ENCODE peak calls at places on chromosomes 13 and 19, in six cellular contexts. One of them, this sample, is unnamed.

GRCh38 chr19:35348909-35349611 is 1.4 kb downstream of the FFAR1 start:
- DNase-seq in PC-3: no peak
- DNase-seq in choroid plexus epithelial cell: no peak
- DNase-seq in lung: no peak
- DNase-seq in cardiac muscle cell: no peak
- DNase-seq in thoracic aorta: no peak
- DNase-seq in this sample: no peak

GRCh38 chr13:102597029-102598015 is 536 bp downstream of the TPP2 start:
- DNase-seq in thoracic aorta: no peak
- DNase-seq in choroid plexus epithelial cell: peak
- DNase-seq in PC-3: peak
- DNase-seq in cardiac muscle cell: peak
- DNase-seq in lung: no peak
- DNase-seq in this sample: no peak

GRCh38 chr13:33485247-33485646 is 199.7 kb upstream of the STARD13 start:
- DNase-seq in cardiac muscle cell: no peak
- DNase-seq in thoracic aorta: no peak
- DNase-seq in lung: no peak
- DNase-seq in PC-3: no peak
- DNase-seq in choroid plexus epithelial cell: no peak
- DNase-seq in this sample: no peak

GRCh38 chr19:12364391-12365093 is 941 bp downstream of the ZNF442 start:
- DNase-seq in PC-3: no peak
- DNase-seq in thoracic aorta: no peak
- DNase-seq in lung: peak
- DNase-seq in cardiac muscle cell: peak
- DNase-seq in choroid plexus epithelial cell: peak
- DNase-seq in this sample: no peak

GRCh38 chr13:99600318-99600717 is 99.0 kb downstream of the TM9SF2 start:
- DNase-seq in lung: no peak
- DNase-seq in thoracic aorta: no peak
- DNase-seq in PC-3: no peak
- DNase-seq in cardiac muscle cell: peak
- DNase-seq in choroid plexus epithelial cell: no peak
- DNase-seq in this sample: no peak

GRCh38 chr19:7272856-7273578 is 21.2 kb downstream of the INSR start:
- DNase-seq in cardiac muscle cell: no peak
- DNase-seq in lung: no peak
- DNase-seq in choroid plexus epithelial cell: no peak
- DNase-seq in PC-3: no peak
- DNase-seq in thoracic aorta: no peak
- DNase-seq in this sample: no peak

GRCh38 chr19:10894911-10895213 is 23.5 kb downstream of the CARM1 start:
- DNase-seq in lung: no peak
- DNase-seq in thoracic aorta: no peak
- DNase-seq in PC-3: no peak
- DNase-seq in choroid plexus epithelial cell: no peak
- DNase-seq in cardiac muscle cell: no peak
- DNase-seq in this sample: no peak

GRCh38 chr19:23070353-23070781 is 46.5 kb upstream of the ZNF730 start:
- DNase-seq in choroid plexus epithelial cell: peak
- DNase-seq in cardiac muscle cell: no peak
- DNase-seq in thoracic aorta: no peak
- DNase-seq in PC-3: no peak
- DNase-seq in lung: no peak
- DNase-seq in this sample: no peak

GRCh38 chr19:7912697-7913564 is 1.7 kb upstream of the TGFBR3L start:
- DNase-seq in thoracic aorta: no peak
- DNase-seq in PC-3: no peak
- DNase-seq in choroid plexus epithelial cell: no peak
- DNase-seq in cardiac muscle cell: no peak
- DNase-seq in lung: no peak
- DNase-seq in this sample: no peak

GRCh38 chr19:927044-927706 is 1.3 kb downstream of the ARID3A start:
- DNase-seq in choroid plexus epithelial cell: peak
- DNase-seq in thoracic aorta: no peak
- DNase-seq in PC-3: no peak
- DNase-seq in cardiac muscle cell: peak
- DNase-seq in lung: peak
- DNase-seq in this sample: no peak

GRCh38 chr13:35501721-35502235 is 25.3 kb upstream of the MAB21L1 start:
- DNase-seq in cardiac muscle cell: no peak
- DNase-seq in thoracic aorta: no peak
- DNase-seq in choroid plexus epithelial cell: peak
- DNase-seq in lung: no peak
- DNase-seq in PC-3: no peak
- DNase-seq in this sample: no peak

GRCh38 chr19:40802300-40803169 is 3.5 kb downstream of the EGLN2 start:
- DNase-seq in PC-3: no peak
- DNase-seq in cardiac muscle cell: no peak
- DNase-seq in lung: no peak
- DNase-seq in thoracic aorta: no peak
- DNase-seq in choroid plexus epithelial cell: no peak
- DNase-seq in this sample: no peak

GRCh38 chr13:92530364-92530763 is 696.2 kb upstream of the GPC6 start:
- DNase-seq in PC-3: no peak
- DNase-seq in thoracic aorta: no peak
- DNase-seq in lung: no peak
- DNase-seq in choroid plexus epithelial cell: peak
- DNase-seq in cardiac muscle cell: no peak
- DNase-seq in this sample: no peak

GRCh38 chr19:53872762-53873161 is 5.1 kb downstream of the MYADM start:
- DNase-seq in lung: no peak
- DNase-seq in thoracic aorta: no peak
- DNase-seq in cardiac muscle cell: no peak
- DNase-seq in PC-3: no peak
- DNase-seq in choroid plexus epithelial cell: no peak
- DNase-seq in this sample: no peak

GRCh38 chr19:17555929-17556813 is 722 bp downstream of the COLGALT1 start:
- DNase-seq in choroid plexus epithelial cell: peak
- DNase-seq in PC-3: peak
- DNase-seq in cardiac muscle cell: peak
- DNase-seq in thoracic aorta: no peak
- DNase-seq in lung: peak
- DNase-seq in this sample: no peak

GRCh38 chr19:53985863-53986262 is 5.6 kb upstream of the CACNG6 start:
- DNase-seq in thoracic aorta: no peak
- DNase-seq in PC-3: no peak
- DNase-seq in choroid plexus epithelial cell: no peak
- DNase-seq in lung: no peak
- DNase-seq in cardiac muscle cell: no peak
- DNase-seq in this sample: no peak

GRCh38 chr13:113110048-113110851 is 4.7 kb downstream of the F7 start:
- DNase-seq in cardiac muscle cell: no peak
- DNase-seq in PC-3: no peak
- DNase-seq in thoracic aorta: no peak
- DNase-seq in lung: no peak
- DNase-seq in choroid plexus epithelial cell: peak
- DNase-seq in this sample: no peak

GRCh38 chr19:45815501-45816216 is 551 bp upstream of the RSPH6A start:
- DNase-seq in choroid plexus epithelial cell: no peak
- DNase-seq in lung: no peak
- DNase-seq in cardiac muscle cell: peak
- DNase-seq in thoracic aorta: no peak
- DNase-seq in PC-3: no peak
- DNase-seq in this sample: no peak

GRCh38 chr19:12779162-12779993 is 4.0 kb upstream of the HOOK2 start:
- DNase-seq in lung: no peak
- DNase-seq in cardiac muscle cell: peak
- DNase-seq in thoracic aorta: no peak
- DNase-seq in PC-3: peak
- DNase-seq in choroid plexus epithelial cell: peak
- DNase-seq in this sample: no peak

GRCh38 chr13:25180795-25181537 is 8.9 kb upstream of the AMER2 start:
- DNase-seq in cardiac muscle cell: no peak
- DNase-seq in choroid plexus epithelial cell: no peak
- DNase-seq in thoracic aorta: no peak
- DNase-seq in lung: no peak
- DNase-seq in PC-3: no peak
- DNase-seq in this sample: no peak

GRCh38 chr19:28697308-28697707 is 515.6 kb downstream of the UQCRFS1 start:
- DNase-seq in cardiac muscle cell: no peak
- DNase-seq in PC-3: no peak
- DNase-seq in choroid plexus epithelial cell: no peak
- DNase-seq in thoracic aorta: no peak
- DNase-seq in lung: no peak
- DNase-seq in this sample: no peak

GRCh38 chr19:28700176-28700575 is 512.8 kb downstream of the UQCRFS1 start:
- DNase-seq in PC-3: no peak
- DNase-seq in cardiac muscle cell: no peak
- DNase-seq in lung: no peak
- DNase-seq in choroid plexus epithelial cell: peak
- DNase-seq in thoracic aorta: no peak
- DNase-seq in this sample: no peak

GRCh38 chr19:28691683-28692082 is 521.3 kb downstream of the UQCRFS1 start:
- DNase-seq in lung: no peak
- DNase-seq in thoracic aorta: no peak
- DNase-seq in cardiac muscle cell: no peak
- DNase-seq in choroid plexus epithelial cell: peak
- DNase-seq in PC-3: no peak
- DNase-seq in this sample: no peak

DNA sequence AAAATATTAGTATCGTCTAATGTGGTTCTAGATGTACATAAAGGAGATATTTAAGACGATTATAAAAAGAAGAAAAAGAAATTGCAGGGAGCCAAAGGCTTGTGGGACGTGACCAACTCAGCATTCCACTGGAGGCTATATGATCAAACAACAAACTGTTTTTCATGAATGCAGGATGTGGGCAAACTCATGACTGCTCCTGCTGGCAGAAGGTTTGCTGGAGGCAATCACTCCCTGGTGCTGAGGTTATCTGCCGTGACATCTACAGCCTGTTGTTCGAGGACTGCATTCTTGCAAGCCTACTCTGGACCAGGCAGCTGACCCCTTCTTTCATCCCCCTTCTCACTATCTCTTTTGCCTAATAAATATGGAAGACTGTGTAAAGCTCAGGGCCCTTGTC is 518.1 kb downstream of the UQCRFS1 start:
- DNase-seq in cardiac muscle cell: no peak
- DNase-seq in choroid plexus epithelial cell: peak
- DNase-seq in lung: no peak
- DNase-seq in PC-3: no peak
- DNase-seq in thoracic aorta: no peak
- DNase-seq in this sample: no peak
- TF ChIP-seq CTCF in cardiac muscle cell: no peak
- TF ChIP-seq CTCF in choroid plexus epithelial cell: peak
- TF ChIP-seq CTCF in lung: no peak
- TF ChIP-seq CTCF in PC-3: no peak
- TF ChIP-seq CTCF in thoracic aorta: no peak
- TF ChIP-seq CTCF in this sample: no peak

DNA sequence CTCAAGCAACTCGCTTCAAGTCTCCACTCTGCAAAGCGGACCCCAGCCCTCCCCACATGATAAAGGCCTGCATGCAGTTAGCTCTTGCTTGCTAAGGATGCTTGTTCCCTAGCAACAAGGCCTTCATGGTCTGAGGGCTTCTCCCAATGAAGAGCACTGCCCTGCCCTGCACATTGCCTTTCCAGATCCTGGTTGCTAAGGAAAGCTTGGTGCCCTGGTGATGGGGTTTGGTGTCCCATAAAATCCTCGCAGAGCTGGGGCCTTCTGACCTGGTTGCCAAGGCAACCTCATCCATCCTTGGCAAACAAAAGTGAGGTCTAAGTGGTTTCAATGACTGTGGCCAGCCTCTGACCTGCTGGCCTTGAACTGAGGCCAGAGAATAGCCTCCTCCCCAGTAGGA is 5.9 kb downstream of the DBP start:
- DNase-seq in cardiac muscle cell: no peak
- DNase-seq in PC-3: no peak
- DNase-seq in choroid plexus epithelial cell: no peak
- DNase-seq in lung: no peak
- DNase-seq in thoracic aorta: no peak
- DNase-seq in this sample: no peak
- TF ChIP-seq CTCF in cardiac muscle cell: no peak
- TF ChIP-seq CTCF in PC-3: no peak
- TF ChIP-seq CTCF in choroid plexus epithelial cell: no peak
- TF ChIP-seq CTCF in lung: no peak
- TF ChIP-seq CTCF in thoracic aorta: no peak
- TF ChIP-seq CTCF in this sample: no peak

DNA sequence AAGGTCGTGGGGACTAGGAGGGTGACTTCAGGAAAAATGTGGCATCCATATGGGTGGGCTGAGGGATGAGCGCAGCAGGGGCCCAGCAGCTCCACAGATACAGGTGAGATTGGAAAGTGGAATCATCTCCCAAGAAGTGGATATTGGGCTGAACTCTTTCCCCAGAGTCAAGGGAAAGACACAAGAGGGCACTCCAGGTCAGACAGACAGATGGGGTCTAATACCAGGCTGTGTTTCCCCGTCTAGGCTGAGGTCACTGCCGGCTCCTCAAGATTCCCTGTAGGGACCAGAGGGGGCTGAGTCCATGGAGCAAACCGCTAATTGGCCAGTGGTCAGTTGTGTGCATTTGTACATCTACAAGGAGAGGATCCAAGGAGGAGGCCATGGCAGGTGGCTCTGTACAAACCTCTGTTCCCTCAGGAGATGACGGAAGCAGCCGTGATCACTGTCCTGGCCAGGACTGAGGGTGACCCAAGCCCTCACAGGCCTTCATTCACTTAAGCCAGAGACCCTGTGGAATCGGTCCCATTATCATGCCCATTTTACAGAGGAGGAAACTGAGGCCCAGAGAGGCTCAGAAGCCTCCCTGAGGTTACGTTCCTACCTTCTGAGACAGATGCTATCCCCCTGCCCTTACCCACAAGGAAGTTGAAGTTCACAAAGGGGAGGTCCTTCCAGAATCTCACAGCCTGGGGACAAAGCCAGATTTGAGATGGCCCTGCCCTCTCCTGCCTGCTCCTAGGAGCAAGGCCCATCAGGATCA is 14.9 kb upstream of the IGLON5 start:
- DNase-seq in lung: no peak
- DNase-seq in thoracic aorta: no peak
- DNase-seq in choroid plexus epithelial cell: no peak
- DNase-seq in cardiac muscle cell: no peak
- DNase-seq in PC-3: peak
- DNase-seq in this sample: no peak
- TF ChIP-seq CTCF in lung: no peak
- TF ChIP-seq CTCF in thoracic aorta: no peak
- TF ChIP-seq CTCF in choroid plexus epithelial cell: no peak
- TF ChIP-seq CTCF in cardiac muscle cell: peak
- TF ChIP-seq CTCF in PC-3: no peak
- TF ChIP-seq CTCF in this sample: peak

GRCh38 chr19:46935066-46935663 is 74.4 kb downstream of the ARHGAP35 start:
- DNase-seq in cardiac muscle cell: no peak
- DNase-seq in choroid plexus epithelial cell: no peak
- DNase-seq in lung: no peak
- DNase-seq in PC-3: no peak
- DNase-seq in thoracic aorta: no peak
- DNase-seq in this sample: peak

GRCh38 chr19:46928951-46929350 is 68.2 kb downstream of the ARHGAP35 start:
- DNase-seq in choroid plexus epithelial cell: peak
- DNase-seq in PC-3: peak
- DNase-seq in lung: no peak
- DNase-seq in cardiac muscle cell: no peak
- DNase-seq in thoracic aorta: no peak
- DNase-seq in this sample: no peak

GRCh38 chr19:46927893-46928292 is 67.1 kb downstream of the ARHGAP35 start:
- DNase-seq in thoracic aorta: no peak
- DNase-seq in PC-3: no peak
- DNase-seq in cardiac muscle cell: no peak
- DNase-seq in choroid plexus epithelial cell: no peak
- DNase-seq in lung: no peak
- DNase-seq in this sample: no peak

GRCh38 chr19:46931197-46931596 is 70.4 kb downstream of the ARHGAP35 start:
- DNase-seq in thoracic aorta: no peak
- DNase-seq in lung: no peak
- DNase-seq in cardiac muscle cell: no peak
- DNase-seq in PC-3: no peak
- DNase-seq in choroid plexus epithelial cell: no peak
- DNase-seq in this sample: no peak

GRCh38 chr19:46932346-46932745 is 71.5 kb downstream of the ARHGAP35 start:
- DNase-seq in cardiac muscle cell: no peak
- DNase-seq in lung: peak
- DNase-seq in thoracic aorta: no peak
- DNase-seq in PC-3: peak
- DNase-seq in choroid plexus epithelial cell: peak
- DNase-seq in this sample: no peak
- TF ChIP-seq CTCF in cardiac muscle cell: no peak
- TF ChIP-seq CTCF in lung: no peak
- TF ChIP-seq CTCF in thoracic aorta: no peak
- TF ChIP-seq CTCF in PC-3: no peak
- TF ChIP-seq CTCF in choroid plexus epithelial cell: no peak
- TF ChIP-seq CTCF in this sample: no peak